ENCODE peak calls at places on chromosomes 13 and 19, in seven cellular contexts. One of them, this sample, is unnamed.

GRCh38 chr19:40907968-40908735 is 26.1 kb upstream of the CYP2A7 start:
- DNase-seq in hepatocyte: no peak
- DNase-seq in astrocyte: no peak
- DNase-seq in MM.1S: no peak
- DNase-seq in fibroblast of lung: no peak
- DNase-seq in neural progenitor cell: peak; percentile 24
- DNase-seq in PC-9: no peak
- DNase-seq in this sample: no peak

GRCh38 chr19:35352448-35353304 is 5.0 kb downstream of the FFAR1 start:
- DNase-seq in fibroblast of lung: peak; percentile 76
- DNase-seq in neural progenitor cell: peak; percentile 84
- DNase-seq in astrocyte: peak; percentile 32
- DNase-seq in MM.1S: peak; percentile 59
- DNase-seq in PC-9: peak; percentile 66
- DNase-seq in hepatocyte: peak; percentile 89
- DNase-seq in this sample: peak; percentile 53

GRCh38 chr13:113837554-113838355 is 26.1 kb downstream of the GAS6 start:
- DNase-seq in astrocyte: peak; percentile 98
- DNase-seq in PC-9: peak; percentile 90
- DNase-seq in fibroblast of lung: peak; percentile 99
- DNase-seq in neural progenitor cell: no peak
- DNase-seq in MM.1S: no peak
- DNase-seq in hepatocyte: peak; percentile 93
- DNase-seq in this sample: peak; percentile 98

GRCh38 chr19:4009990-4010807 is 2.7 kb downstream of the PIAS4 start:
- DNase-seq in neural progenitor cell: no peak
- DNase-seq in astrocyte: no peak
- DNase-seq in fibroblast of lung: peak; percentile 36
- DNase-seq in MM.1S: no peak
- DNase-seq in PC-9: no peak
- DNase-seq in hepatocyte: peak; percentile 21
- DNase-seq in this sample: no peak

GRCh38 chr13:114077938-114078335 is 54.5 kb downstream of the RASA3 start:
- DNase-seq in fibroblast of lung: peak; percentile 48
- DNase-seq in PC-9: peak; percentile 33
- DNase-seq in neural progenitor cell: peak; percentile 85
- DNase-seq in astrocyte: peak; percentile 79
- DNase-seq in hepatocyte: peak; percentile 71
- DNase-seq in MM.1S: no peak
- DNase-seq in this sample: no peak

GRCh38 chr13:106468207-106468606 is 67.3 kb downstream of the EFNB2 start:
- DNase-seq in hepatocyte: no peak
- DNase-seq in neural progenitor cell: no peak
- DNase-seq in PC-9: no peak
- DNase-seq in astrocyte: no peak
- DNase-seq in MM.1S: no peak
- DNase-seq in fibroblast of lung: no peak
- DNase-seq in this sample: no peak

GRCh38 chr19:38701455-38702063 is 42.7 kb downstream of the CAPN12 start:
- DNase-seq in astrocyte: no peak
- DNase-seq in neural progenitor cell: no peak
- DNase-seq in PC-9: no peak
- DNase-seq in fibroblast of lung: peak; percentile 85
- DNase-seq in MM.1S: no peak
- DNase-seq in hepatocyte: peak; percentile 81
- DNase-seq in this sample: no peak

GRCh38 chr13:51361111-51361510 is 21.6 kb downstream of the SERPINE3 start:
- DNase-seq in PC-9: no peak
- DNase-seq in neural progenitor cell: no peak
- DNase-seq in fibroblast of lung: no peak
- DNase-seq in MM.1S: no peak
- DNase-seq in hepatocyte: no peak
- DNase-seq in astrocyte: peak; percentile 46
- DNase-seq in this sample: no peak

GRCh38 chr13:111609631-111610030 is 289.2 kb downstream of the TEX29 start:
- DNase-seq in hepatocyte: no peak
- DNase-seq in astrocyte: no peak
- DNase-seq in MM.1S: no peak
- DNase-seq in neural progenitor cell: no peak
- DNase-seq in fibroblast of lung: no peak
- DNase-seq in PC-9: no peak
- DNase-seq in this sample: no peak

GRCh38 chr19:18646535-18647370 is 9.9 kb downstream of the KLHL26 start:
- DNase-seq in neural progenitor cell: no peak
- DNase-seq in fibroblast of lung: no peak
- DNase-seq in hepatocyte: no peak
- DNase-seq in PC-9: no peak
- DNase-seq in astrocyte: no peak
- DNase-seq in MM.1S: no peak
- DNase-seq in this sample: no peak

GRCh38 chr13:40547545-40548322 is 118.7 kb downstream of the FOXO1 start:
- DNase-seq in hepatocyte: no peak
- DNase-seq in neural progenitor cell: no peak
- DNase-seq in MM.1S: no peak
- DNase-seq in PC-9: no peak
- DNase-seq in astrocyte: no peak
- DNase-seq in fibroblast of lung: no peak
- DNase-seq in this sample: no peak

GRCh38 chr19:52369463-52370340 is at the start of gene ZNF880:
- DNase-seq in hepatocyte: peak; percentile 96
- DNase-seq in neural progenitor cell: peak; percentile 93
- DNase-seq in MM.1S: no peak
- DNase-seq in PC-9: peak; percentile 95
- DNase-seq in astrocyte: peak; percentile 81
- DNase-seq in fibroblast of lung: peak; percentile 93
- DNase-seq in this sample: peak; percentile 35

GRCh38 chr19:52370341-52370710 is 603 bp downstream of the ZNF880 start:
- DNase-seq in PC-9: no peak
- DNase-seq in hepatocyte: no peak
- DNase-seq in fibroblast of lung: no peak
- DNase-seq in MM.1S: no peak
- DNase-seq in neural progenitor cell: no peak
- DNase-seq in astrocyte: no peak
- DNase-seq in this sample: no peak

GRCh38 chr19:52366414-52366824 is 3.3 kb upstream of the ZNF880 start:
- DNase-seq in hepatocyte: no peak
- DNase-seq in MM.1S: no peak
- DNase-seq in PC-9: no peak
- DNase-seq in astrocyte: no peak
- DNase-seq in fibroblast of lung: no peak
- DNase-seq in neural progenitor cell: no peak
- DNase-seq in this sample: no peak
- H3K9me3 ChIP-seq in hepatocyte: peaks cover 43% of the 10 kb centered on the region
- H3K9me3 ChIP-seq in MM.1S: no peaks in the 10 kb centered on the region
- H3K9me3 ChIP-seq in PC-9: peaks cover 53% of the 10 kb centered on the region
- H3K9me3 ChIP-seq in astrocyte: peaks cover 37% of the 10 kb centered on the region
- H3K9me3 ChIP-seq in fibroblast of lung: no peaks in the 10 kb centered on the region
- H3K9me3 ChIP-seq in neural progenitor cell: peaks cover 26% of the 10 kb centered on the region
- H3K9me3 ChIP-seq in this sample: peaks cover 17% of the 10 kb centered on the region

DNA sequence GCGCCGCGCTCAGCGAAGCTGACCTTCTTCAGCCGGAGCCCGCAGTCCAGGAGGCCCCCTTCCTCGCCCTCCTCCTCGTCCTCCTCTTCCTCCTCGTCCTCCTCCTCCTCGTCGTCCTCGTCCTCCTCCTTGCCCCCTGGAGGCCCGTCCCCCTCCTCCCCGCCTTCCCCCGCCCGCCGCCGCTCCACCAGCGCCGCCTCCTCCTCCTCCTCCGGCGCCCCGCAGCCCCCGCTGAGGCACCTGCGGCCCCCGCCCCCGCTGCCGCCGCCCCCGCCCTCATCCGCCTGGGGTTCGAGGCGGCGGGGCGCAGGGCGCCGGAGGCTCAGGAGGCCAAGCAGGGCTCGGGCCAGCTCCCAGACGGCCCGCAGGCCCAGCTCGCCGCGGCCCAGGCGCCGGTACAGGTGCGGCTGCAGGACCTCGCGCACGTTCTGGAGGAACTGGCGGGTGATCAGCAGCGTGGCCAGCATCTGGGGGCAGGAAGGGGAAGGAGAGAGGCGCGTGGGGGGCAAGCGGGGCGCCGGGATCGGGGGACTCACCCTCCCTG is 6.1 kb downstream of the ANO8 start:
- DNase-seq in PC-9: no peak
- DNase-seq in fibroblast of lung: no peak
- DNase-seq in neural progenitor cell: peak; percentile 60
- DNase-seq in astrocyte: no peak
- DNase-seq in hepatocyte: peak; percentile 39
- DNase-seq in MM.1S: no peak
- DNase-seq in this sample: no peak
- TF ChIP-seq EZH2 in PC-9: no peak
- TF ChIP-seq EZH2 in fibroblast of lung: no peak
- TF ChIP-seq EZH2 in neural progenitor cell: no peak
- TF ChIP-seq EZH2 in astrocyte: peak; percentile 46
- TF ChIP-seq EZH2 in hepatocyte: no peak
- TF ChIP-seq EZH2 in MM.1S: no peak
- TF ChIP-seq EZH2 in this sample: no peak

DNA sequence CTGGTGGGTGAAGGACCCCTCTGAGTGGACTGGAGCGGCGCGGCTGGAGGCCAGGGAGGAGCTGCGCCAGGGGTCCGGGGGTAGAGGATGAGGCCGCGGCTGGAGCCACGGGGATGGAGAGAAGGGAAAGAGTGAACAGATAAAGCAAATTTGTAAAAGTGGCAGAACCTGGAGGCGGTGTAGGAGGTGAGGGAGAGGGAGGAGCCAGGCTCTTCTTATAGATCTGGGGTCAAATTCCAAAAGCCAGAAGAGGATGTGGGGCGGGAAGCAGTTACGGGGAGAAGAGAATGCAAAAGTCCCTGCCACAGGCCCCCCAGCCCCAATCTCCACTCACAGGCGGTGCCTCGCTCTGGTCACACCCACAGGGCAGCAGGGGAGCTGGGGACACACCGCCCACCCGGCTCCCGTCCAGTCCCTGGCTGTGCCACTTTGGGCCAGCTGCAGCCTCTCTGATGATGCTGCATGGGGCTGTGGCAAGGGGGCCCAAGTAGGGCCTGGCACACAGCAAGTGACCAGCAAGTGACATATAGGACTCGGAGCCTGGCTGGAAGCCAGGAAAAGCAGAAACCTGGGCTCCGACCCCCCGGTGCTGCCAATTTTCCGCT is 11.1 kb downstream of the LRRC4B start:
- DNase-seq in hepatocyte: peak; percentile 60
- DNase-seq in neural progenitor cell: peak; percentile 46
- DNase-seq in PC-9: no peak
- DNase-seq in MM.1S: no peak
- DNase-seq in fibroblast of lung: no peak
- DNase-seq in astrocyte: no peak
- DNase-seq in this sample: no peak
- H2AFZ ChIP-seq in hepatocyte: peak overlapping the region; percentile 41
- H2AFZ ChIP-seq in neural progenitor cell: peak overlapping the region; percentile 14
- H2AFZ ChIP-seq in PC-9: no peak overlapping the region
- H2AFZ ChIP-seq in MM.1S: no peak overlapping the region
- H2AFZ ChIP-seq in fibroblast of lung: no peak overlapping the region
- H2AFZ ChIP-seq in astrocyte: peak overlapping the region; percentile 26
- H2AFZ ChIP-seq in this sample: no peak overlapping the region

GRCh38 chr13:49693877-49694276 is 2.6 kb upstream of the EBPL start:
- DNase-seq in astrocyte: no peak
- DNase-seq in neural progenitor cell: no peak
- DNase-seq in PC-9: no peak
- DNase-seq in fibroblast of lung: no peak
- DNase-seq in hepatocyte: no peak
- DNase-seq in MM.1S: no peak
- DNase-seq in this sample: no peak

GRCh38 chr13:49690990-49691886 is at the start of gene EBPL:
- DNase-seq in fibroblast of lung: peak; percentile 83
- DNase-seq in MM.1S: peak; percentile 75
- DNase-seq in hepatocyte: peak; percentile 94
- DNase-seq in neural progenitor cell: peak; percentile 93
- DNase-seq in PC-9: peak; percentile 96
- DNase-seq in astrocyte: peak; percentile 76
- DNase-seq in this sample: peak; percentile 80

GRCh38 chr13:49693191-49693733 is 2.0 kb upstream of the EBPL start:
- DNase-seq in MM.1S: no peak
- DNase-seq in neural progenitor cell: no peak
- DNase-seq in PC-9: no peak
- DNase-seq in hepatocyte: no peak
- DNase-seq in fibroblast of lung: peak; percentile 54
- DNase-seq in astrocyte: no peak
- DNase-seq in this sample: no peak

GRCh38 chr13:49694446-49694845 is 3.2 kb upstream of the EBPL start:
- DNase-seq in neural progenitor cell: no peak
- DNase-seq in astrocyte: no peak
- DNase-seq in hepatocyte: no peak
- DNase-seq in fibroblast of lung: no peak
- DNase-seq in PC-9: no peak
- DNase-seq in MM.1S: no peak
- DNase-seq in this sample: no peak

GRCh38 chr13:49690133-49690989 is 925 bp downstream of the EBPL start:
- DNase-seq in neural progenitor cell: no peak
- DNase-seq in fibroblast of lung: peak; percentile 71
- DNase-seq in MM.1S: no peak
- DNase-seq in PC-9: peak; percentile 12
- DNase-seq in hepatocyte: peak; percentile 65
- DNase-seq in astrocyte: peak; percentile 60
- DNase-seq in this sample: no peak
- H3K9me3 ChIP-seq in neural progenitor cell: no peaks in the 10 kb centered on the region
- H3K9me3 ChIP-seq in fibroblast of lung: no peaks in the 10 kb centered on the region
- H3K9me3 ChIP-seq in MM.1S: no peaks in the 10 kb centered on the region
- H3K9me3 ChIP-seq in PC-9: no peaks in the 10 kb centered on the region
- H3K9me3 ChIP-seq in hepatocyte: no peaks in the 10 kb centered on the region
- H3K9me3 ChIP-seq in astrocyte: no peaks in the 10 kb centered on the region
- H3K9me3 ChIP-seq in this sample: no peaks in the 10 kb centered on the region

DNA sequence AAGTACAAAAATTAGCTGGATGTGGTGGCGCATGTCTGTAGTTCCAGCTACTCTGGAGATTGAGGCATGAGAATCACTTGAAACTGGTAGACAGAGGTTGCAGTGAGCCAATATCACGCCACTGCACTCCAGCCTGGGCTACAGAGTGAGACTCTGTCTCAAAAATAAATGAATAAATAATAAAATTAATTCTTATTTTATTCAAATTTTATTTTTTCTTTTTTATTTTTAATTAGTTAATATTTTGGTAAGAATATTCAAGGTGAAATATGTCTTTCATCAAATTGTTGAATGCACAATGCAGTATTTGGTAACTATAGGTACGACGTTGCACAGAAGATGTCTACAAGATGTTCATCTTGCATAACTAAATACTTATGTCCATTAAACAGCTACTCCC is 110.6 kb upstream of the ATXN8OS start:
- DNase-seq in astrocyte: no peak
- DNase-seq in hepatocyte: no peak
- DNase-seq in MM.1S: no peak
- DNase-seq in neural progenitor cell: no peak
- DNase-seq in PC-9: no peak
- DNase-seq in fibroblast of lung: no peak
- DNase-seq in this sample: no peak
- TF ChIP-seq EZH2 in astrocyte: no peak
- TF ChIP-seq EZH2 in hepatocyte: no peak
- TF ChIP-seq EZH2 in MM.1S: no peak
- TF ChIP-seq EZH2 in neural progenitor cell: no peak
- TF ChIP-seq EZH2 in PC-9: no peak
- TF ChIP-seq EZH2 in fibroblast of lung: no peak
- TF ChIP-seq EZH2 in this sample: no peak

This sample was measured in keratinocyte.